ENCODE peak calls at places on chromosomes 5 and 9, in five cellular contexts. One of them, this sample, is unnamed.

GRCh38 chr5:179304466-179304865 is 40.8 kb downstream of the ADAMTS2 start:
- DNase-seq in cardiac muscle cell: peak
- DNase-seq in mammary epithelial cell: no peak
- DNase-seq in psoas muscle: no peak
- DNase-seq in MG63: no peak
- DNase-seq in this sample: no peak

GRCh38 chr9:129458663-129459549 is 162.0 kb downstream of the C9orf50 start:
- DNase-seq in cardiac muscle cell: no peak
- DNase-seq in mammary epithelial cell: no peak
- DNase-seq in psoas muscle: peak
- DNase-seq in MG63: no peak
- DNase-seq in this sample: peak

GRCh38 chr9:74771262-74771585 is 116.5 kb downstream of the TRPM6 start:
- DNase-seq in cardiac muscle cell: no peak
- DNase-seq in mammary epithelial cell: no peak
- DNase-seq in psoas muscle: no peak
- DNase-seq in MG63: no peak
- DNase-seq in this sample: no peak

GRCh38 chr9:110767559-110768063 is 99.0 kb downstream of the MUSK start:
- DNase-seq in cardiac muscle cell: peak
- DNase-seq in mammary epithelial cell: no peak
- DNase-seq in psoas muscle: peak
- DNase-seq in MG63: peak
- DNase-seq in this sample: peak

GRCh38 chr9:79774356-79774755 is 202.6 kb downstream of the TLE4 start:
- DNase-seq in cardiac muscle cell: no peak
- DNase-seq in mammary epithelial cell: no peak
- DNase-seq in psoas muscle: no peak
- DNase-seq in MG63: no peak
- DNase-seq in this sample: no peak

GRCh38 chr5:1268056-1268455 is 26.8 kb downstream of the TERT start:
- DNase-seq in cardiac muscle cell: no peak
- DNase-seq in mammary epithelial cell: no peak
- DNase-seq in psoas muscle: no peak
- DNase-seq in MG63: no peak
- DNase-seq in this sample: no peak

GRCh38 chr5:162174358-162174757 is 106.8 kb downstream of the GABRG2 start:
- DNase-seq in cardiac muscle cell: no peak
- DNase-seq in mammary epithelial cell: no peak
- DNase-seq in psoas muscle: no peak
- DNase-seq in MG63: no peak
- DNase-seq in this sample: no peak

GRCh38 chr9:19675492-19675891 is 113.3 kb downstream of the SLC24A2 start:
- DNase-seq in cardiac muscle cell: no peak
- DNase-seq in mammary epithelial cell: no peak
- DNase-seq in psoas muscle: no peak
- DNase-seq in MG63: no peak
- DNase-seq in this sample: no peak

GRCh38 chr9:134731497-134732391 is 90.1 kb downstream of the COL5A1 start:
- DNase-seq in cardiac muscle cell: no peak
- DNase-seq in mammary epithelial cell: no peak
- DNase-seq in psoas muscle: no peak
- DNase-seq in MG63: no peak
- DNase-seq in this sample: no peak

GRCh38 chr5:66945389-66946349 is 250.9 kb downstream of the CD180 start:
- DNase-seq in cardiac muscle cell: no peak
- DNase-seq in mammary epithelial cell: no peak
- DNase-seq in psoas muscle: no peak
- DNase-seq in MG63: no peak
- DNase-seq in this sample: no peak

GRCh38 chr5:93087326-93087725 is 493.7 kb downstream of the NR2F1-AS1 start:
- DNase-seq in cardiac muscle cell: no peak
- DNase-seq in mammary epithelial cell: peak
- DNase-seq in psoas muscle: no peak
- DNase-seq in MG63: no peak
- DNase-seq in this sample: no peak

GRCh38 chr5:54867310-54867944 is 118.0 kb downstream of the ESM1 start:
- DNase-seq in cardiac muscle cell: peak
- DNase-seq in mammary epithelial cell: peak
- DNase-seq in psoas muscle: no peak
- DNase-seq in MG63: no peak
- DNase-seq in this sample: no peak

GRCh38 chr5:125412561-125413535 is 666.4 kb upstream of the ZNF608 start:
- DNase-seq in cardiac muscle cell: peak
- DNase-seq in mammary epithelial cell: peak
- DNase-seq in psoas muscle: peak
- DNase-seq in MG63: peak
- DNase-seq in this sample: peak

GRCh38 chr5:173890195-173890951 is 2.2 kb downstream of the CPEB4 start:
- DNase-seq in cardiac muscle cell: peak
- DNase-seq in mammary epithelial cell: no peak
- DNase-seq in psoas muscle: peak
- DNase-seq in MG63: peak
- DNase-seq in this sample: peak

GRCh38 chr9:91376239-91376638 is 14.5 kb upstream of the AUH start:
- DNase-seq in cardiac muscle cell: peak
- DNase-seq in mammary epithelial cell: no peak
- DNase-seq in psoas muscle: no peak
- DNase-seq in MG63: no peak
- DNase-seq in this sample: no peak

GRCh38 chr5:172055996-172056395 is 49.6 kb upstream of the FBXW11 start:
- DNase-seq in cardiac muscle cell: no peak
- DNase-seq in mammary epithelial cell: no peak
- DNase-seq in psoas muscle: no peak
- DNase-seq in MG63: no peak
- DNase-seq in this sample: no peak

GRCh38 chr5:155822177-155822576 is 504.8 kb upstream of the SGCD start:
- DNase-seq in cardiac muscle cell: no peak
- DNase-seq in mammary epithelial cell: no peak
- DNase-seq in psoas muscle: no peak
- DNase-seq in MG63: no peak
- DNase-seq in this sample: no peak

GRCh38 chr5:161966544-161966943 is 101.0 kb upstream of the GABRG2 start:
- DNase-seq in cardiac muscle cell: no peak
- DNase-seq in mammary epithelial cell: no peak
- DNase-seq in psoas muscle: no peak
- DNase-seq in MG63: no peak
- DNase-seq in this sample: no peak

GRCh38 chr5:169027456-169028118 is 273.4 kb downstream of the SLIT3 start:
- DNase-seq in cardiac muscle cell: peak
- DNase-seq in mammary epithelial cell: no peak
- DNase-seq in psoas muscle: no peak
- DNase-seq in MG63: no peak
- DNase-seq in this sample: no peak

GRCh38 chr9:36742264-36742663 is 169.6 kb downstream of the MELK start:
- DNase-seq in cardiac muscle cell: no peak
- DNase-seq in mammary epithelial cell: no peak
- DNase-seq in psoas muscle: no peak
- DNase-seq in MG63: no peak
- DNase-seq in this sample: no peak

GRCh38 chr9:94783121-94783664 is 56.7 kb downstream of the AOPEP start:
- DNase-seq in cardiac muscle cell: peak
- DNase-seq in mammary epithelial cell: peak
- DNase-seq in psoas muscle: peak
- DNase-seq in MG63: peak
- DNase-seq in this sample: peak

GRCh38 chr5:160213537-160213936 is 15.8 kb upstream of the FABP6 start:
- DNase-seq in cardiac muscle cell: no peak
- DNase-seq in mammary epithelial cell: no peak
- DNase-seq in psoas muscle: no peak
- DNase-seq in MG63: peak
- DNase-seq in this sample: no peak

GRCh38 chr5:106985174-106985573 is 685.6 kb downstream of the EFNA5 start:
- DNase-seq in cardiac muscle cell: no peak
- DNase-seq in mammary epithelial cell: no peak
- DNase-seq in psoas muscle: no peak
- DNase-seq in MG63: no peak
- DNase-seq in this sample: no peak

GRCh38 chr9:120109242-120109641 is 470.7 kb downstream of the CDK5RAP2 start:
- DNase-seq in cardiac muscle cell: no peak
- DNase-seq in mammary epithelial cell: peak
- DNase-seq in psoas muscle: no peak
- DNase-seq in MG63: peak
- DNase-seq in this sample: no peak

GRCh38 chr5:158995694-158996173 is 104.0 kb downstream of the EBF1 start:
- DNase-seq in cardiac muscle cell: no peak
- DNase-seq in mammary epithelial cell: no peak
- DNase-seq in psoas muscle: no peak
- DNase-seq in MG63: no peak
- DNase-seq in this sample: no peak

GRCh38 chr5:72402959-72403628 is 82.9 kb downstream of the PTCD2 start:
- DNase-seq in cardiac muscle cell: no peak
- DNase-seq in mammary epithelial cell: no peak
- DNase-seq in psoas muscle: no peak
- DNase-seq in MG63: no peak
- DNase-seq in this sample: no peak

GRCh38 chr9:118170032-118170955 is 466.1 kb downstream of the TLR4 start:
- DNase-seq in cardiac muscle cell: peak
- DNase-seq in mammary epithelial cell: peak
- DNase-seq in psoas muscle: no peak
- DNase-seq in MG63: peak
- DNase-seq in this sample: peak

GRCh38 chr5:177995691-177996595 is at the start of gene PROP1:
- DNase-seq in cardiac muscle cell: no peak
- DNase-seq in mammary epithelial cell: no peak
- DNase-seq in psoas muscle: no peak
- DNase-seq in MG63: no peak
- DNase-seq in this sample: no peak

DNA sequence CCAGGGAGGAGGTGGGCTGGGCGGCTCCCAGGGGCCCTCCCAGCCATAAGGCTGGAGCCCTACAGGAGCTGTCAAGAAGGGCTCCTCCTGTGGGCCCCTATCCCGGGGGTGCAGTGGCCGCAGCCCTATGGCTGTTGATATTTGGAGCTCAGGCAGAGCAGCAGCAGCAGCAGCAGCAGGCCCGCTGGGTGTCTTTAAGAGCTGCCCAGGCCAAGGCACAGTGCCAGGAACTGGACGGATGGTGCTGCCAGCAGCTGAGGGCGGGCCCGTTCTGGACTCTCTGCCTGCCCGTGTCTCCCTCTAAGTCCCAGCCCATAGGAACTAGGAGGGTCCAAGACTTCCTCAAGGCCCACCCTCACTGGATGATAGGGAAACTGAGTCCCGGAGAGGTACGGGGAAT is 3.6 kb downstream of the AK1 start:
- DNase-seq in cardiac muscle cell: peak
- DNase-seq in mammary epithelial cell: no peak
- DNase-seq in psoas muscle: peak
- DNase-seq in MG63: peak
- DNase-seq in this sample: peak
- H3K4me3 ChIP-seq in cardiac muscle cell: no peak
- H3K4me3 ChIP-seq in mammary epithelial cell: peak
- H3K4me3 ChIP-seq in psoas muscle: peak
- H3K4me3 ChIP-seq in MG63: no peak
- H3K4me3 ChIP-seq in this sample: peak

GRCh38 chr5:75727931-75728330 is 10.7 kb upstream of the POC5 start:
- DNase-seq in cardiac muscle cell: no peak
- DNase-seq in mammary epithelial cell: no peak
- DNase-seq in psoas muscle: no peak
- DNase-seq in MG63: no peak
- DNase-seq in this sample: no peak
- H3K4me3 ChIP-seq in cardiac muscle cell: no peak
- H3K4me3 ChIP-seq in mammary epithelial cell: no peak
- H3K4me3 ChIP-seq in psoas muscle: no peak
- H3K4me3 ChIP-seq in MG63: no peak
- H3K4me3 ChIP-seq in this sample: no peak

GRCh38 chr9:1051286-1052118 is 1.3 kb downstream of the DMRT2 start:
- DNase-seq in cardiac muscle cell: no peak
- DNase-seq in mammary epithelial cell: peak
- DNase-seq in psoas muscle: peak
- DNase-seq in MG63: peak
- DNase-seq in this sample: peak
- H3K4me3 ChIP-seq in cardiac muscle cell: peak
- H3K4me3 ChIP-seq in mammary epithelial cell: peak
- H3K4me3 ChIP-seq in psoas muscle: peak
- H3K4me3 ChIP-seq in MG63: peak
- H3K4me3 ChIP-seq in this sample: peak

GRCh38 chr9:124256517-124257069 is 1.2 kb upstream of the NEK6 start:
- DNase-seq in cardiac muscle cell: peak
- DNase-seq in mammary epithelial cell: peak
- DNase-seq in psoas muscle: peak
- DNase-seq in MG63: peak
- DNase-seq in this sample: no peak
- H3K4me3 ChIP-seq in cardiac muscle cell: no peak
- H3K4me3 ChIP-seq in mammary epithelial cell: no peak
- H3K4me3 ChIP-seq in psoas muscle: no peak
- H3K4me3 ChIP-seq in MG63: no peak
- H3K4me3 ChIP-seq in this sample: no peak

DNA sequence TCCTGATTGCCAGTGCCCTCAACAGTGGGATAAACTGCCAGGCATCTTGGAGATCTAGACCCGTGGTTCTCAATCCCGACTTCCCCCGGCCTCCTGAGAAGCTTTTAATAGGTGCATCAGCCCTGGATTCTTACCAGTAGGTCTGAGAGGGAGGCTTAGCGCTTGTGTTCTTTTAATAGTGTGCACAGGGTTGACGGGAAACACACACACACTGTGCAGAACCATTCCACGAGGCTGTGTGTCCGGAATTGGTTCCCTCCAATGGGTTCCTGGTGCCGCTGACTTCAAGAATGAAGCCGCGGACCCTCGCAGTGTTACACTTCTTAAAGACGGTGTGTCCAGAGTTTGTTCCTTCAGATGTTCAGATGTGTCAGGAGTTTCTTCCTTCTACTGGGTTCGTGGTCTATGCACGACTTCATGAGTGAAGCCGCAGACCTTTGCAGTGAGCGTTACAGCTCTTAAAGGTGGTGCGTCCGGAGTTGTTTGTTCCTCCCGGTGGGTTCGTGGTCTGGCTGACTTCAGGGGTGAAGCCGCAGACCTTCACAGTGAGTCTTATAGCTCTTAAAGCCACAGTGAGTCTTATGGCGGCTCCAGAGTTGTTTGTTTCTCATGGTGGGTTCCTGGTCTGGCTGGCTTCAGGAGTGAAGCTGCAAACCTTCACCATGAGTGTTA is 46.6 kb upstream of the PRSS3 start:
- DNase-seq in cardiac muscle cell: no peak
- DNase-seq in mammary epithelial cell: no peak
- DNase-seq in psoas muscle: no peak
- DNase-seq in MG63: no peak
- DNase-seq in this sample: no peak
- H3K4me3 ChIP-seq in cardiac muscle cell: no peak
- H3K4me3 ChIP-seq in mammary epithelial cell: no peak
- H3K4me3 ChIP-seq in psoas muscle: no peak
- H3K4me3 ChIP-seq in MG63: no peak
- H3K4me3 ChIP-seq in this sample: no peak